ENCODE peak calls at places on chromosomes 2 and 18, in six cellular contexts. Z is lower lobe of right lung; B is stimulated activated CD4-positive, alpha-beta T cell treated with anti-CD3 and anti-CD28 coated beads, Interleukin-15, amount 100 ng/mL, for 24 hours; E is frontal cortex; C is NCI-H1092; I is SK-N-DZ. V is an unnamed sample.

GRCh38 chr2:187169108-187169713 is 278.8 kb downstream of the CALCRL start:
- DNase-seq in Z (no peak), C (no peak), B (no peak), E (no peak), I (no peak), V (no peak)

GRCh38 chr2:62347563-62348270 is 151.8 kb downstream of the B3GNT2 start:
- DNase-seq in E (no peak), B (no peak), I (no peak), Z (no peak), C (no peak), V (no peak)

GRCh38 chr2:26913599-26914285 is 56.7 kb upstream of the MAPRE3 start:
- DNase-seq in E (no peak), B (no peak), I (no peak), Z (no peak), C (no peak), V (peak; percentile 68)

GRCh38 chr2:169672403-169672802 is 21.8 kb downstream of the CFAP210 start:
- DNase-seq in C (no peak), I (no peak), B (no peak), Z (no peak), E (no peak), V (no peak)

GRCh38 chr18:68693091-68693815 is 21.7 kb downstream of the TMX3 start:
- DNase-seq in Z (peak; percentile 28), B (no peak), C (no peak), E (no peak), I (no peak), V (no peak)

GRCh38 chr2:229445501-229446294 is 174.6 kb upstream of the PID1 start:
- DNase-seq in Z (no peak), B (no peak), I (no peak), C (no peak), E (no peak), V (no peak)

GRCh38 chr2:46942143-46942526 is 26.5 kb upstream of the MCFD2 start:
- DNase-seq in Z (peak; percentile 76), I (no peak), E (no peak), B (peak; percentile 78), C (no peak), V (peak; percentile 87)

GRCh38 chr2:14348247-14348646 is 284.3 kb upstream of the LRATD1 start:
- DNase-seq in B (no peak), C (no peak), E (no peak), Z (no peak), I (no peak), V (no peak)

GRCh38 chr2:50529600-50530218 is 502.2 kb downstream of the NRXN1 start:
- DNase-seq in Z (no peak), I (peak; percentile 23), B (no peak), C (peak; percentile 6), E (peak; percentile 1), V (no peak)

GRCh38 chr18:12659904-12660605 is 2.1 kb upstream of the SPIRE1 start:
- DNase-seq in Z (no peak), C (no peak), E (peak; percentile 72), I (peak; percentile 59), B (peak; percentile 51), V (no peak)

GRCh38 chr2:178863856-178864620 is 56.8 kb upstream of the TTN start:
- DNase-seq in B (no peak), C (no peak), I (no peak), Z (no peak), E (no peak), V (peak; percentile 81)

GRCh38 chr18:500556-501405 is at the start of gene COLEC12:
- DNase-seq in C (no peak), Z (peak; percentile 75), I (peak; percentile 24), E (peak; percentile 64), B (peak; percentile 12), V (peak; percentile 86)

GRCh38 chr2:60926751-60927568 is 45.6 kb downstream of the REL start:
- DNase-seq in C (no peak), B (no peak), Z (no peak), I (no peak), E (no peak), V (no peak)

GRCh38 chr2:38138419-38138818 is 62.5 kb upstream of the CYP1B1 start:
- DNase-seq in C (no peak), I (no peak), B (no peak), Z (no peak), E (no peak), V (no peak)

GRCh38 chr2:127384529-127384928 is 3.2 kb downstream of the MAP3K2 start:
- DNase-seq in E (no peak), C (no peak), Z (no peak), I (no peak), B (no peak), V (no peak)

GRCh38 chr2:30653847-30654246 is 153.4 kb downstream of the CAPN13 start:
- DNase-seq in Z (no peak), C (no peak), I (no peak), B (no peak), E (no peak), V (peak; percentile 84)

GRCh38 chr2:10830641-10831386 is 18.2 kb upstream of the PDIA6 start:
- DNase-seq in B (no peak), C (no peak), E (no peak), I (no peak), Z (no peak), V (no peak)

GRCh38 chr2:65064728-65065552 is 8.7 kb downstream of the CEP68 start:
- DNase-seq in C (peak; percentile 22), B (peak; percentile 46), Z (peak; percentile 72), E (peak; percentile 49), I (peak; percentile 37), V (peak; percentile 93)

GRCh38 chr2:57330447-57330846 is 716.2 kb upstream of the VRK2 start:
- DNase-seq in B (no peak), C (no peak), Z (no peak), E (no peak), I (no peak), V (no peak)

GRCh38 chr2:74567862-74568261 is 13.3 kb downstream of the DOK1 start:
- DNase-seq in Z (no peak), E (no peak), C (no peak), B (no peak), I (no peak), V (no peak)

GRCh38 chr2:181275643-181276070 is 181.5 kb upstream of the ITGA4 start:
- DNase-seq in Z (no peak), E (no peak), B (no peak), C (no peak), I (no peak), V (no peak)

GRCh38 chr18:48795696-48796095 is 155.1 kb downstream of the SMAD7 start:
- DNase-seq in I (no peak), C (no peak), Z (no peak), B (no peak), E (no peak), V (peak; percentile 42)

GRCh38 chr18:29164020-29164706 is 987.2 kb upstream of the CDH2 start:
- DNase-seq in E (peak; percentile 11), B (no peak), Z (no peak), I (no peak), C (no peak), V (no peak)

GRCh38 chr18:50928551-50928950 is 39.3 kb upstream of the ELAC1 start:
- DNase-seq in Z (no peak), C (no peak), I (no peak), E (no peak), B (no peak), V (no peak)